ENCODE peak calls at places on chromosomes 2 and 18, in ten cellular contexts. A is Peyer's patch; N is tibial artery; Z is KBM-7; H is hypothalamus; F is stimulated activated CD8-positive, alpha-beta memory T cell treated with anti-CD3 and anti-CD28 coated beads, Interleukin-7, amount 100 ng/mL, for 48 hours; M is T-helper 2 cell; D is activated naive CD8-positive, alpha-beta T cell treated with anti-CD3 and anti-CD28 coated beads for 36 hours; S is NCI-H2081; L is HCEC 1CT. X is an unnamed sample.
A peak's percentile ranks its signal among the peaks of the same experiment; 100 is the strongest.

GRCh38 chr18:9716375-9716774 is 8.3 kb downstream of the RAB31 start:
- DNase-seq in Z (no peak), F (no peak), L (no peak), A (no peak), S (no peak), N (no peak), D (no peak), H (no peak), M (no peak), X (no peak)

GRCh38 chr2:97669448-97669847 is at the start of gene C2orf92:
- DNase-seq in A (no peak), F (no peak), S (no peak), H (no peak), Z (no peak), M (no peak), L (no peak), D (no peak), N (no peak), X (no peak)

GRCh38 chr18:13500227-13500865 is 226.0 kb downstream of the FAM210A start:
- DNase-seq in F (no peak), D (no peak), L (no peak), M (no peak), Z (peak; percentile 37), H (no peak), S (peak; percentile 57), N (peak; percentile 49), A (no peak), X (no peak)

GRCh38 chr2:210399440-210400041 is 77.0 kb downstream of the LANCL1 start:
- DNase-seq in A (no peak), L (no peak), N (no peak), S (no peak), F (no peak), Z (no peak), M (no peak), D (no peak), H (no peak), X (no peak)

GRCh38 chr18:9802774-9803697 is 82.7 kb upstream of the TXNDC2 start:
- DNase-seq in N (no peak), L (no peak), D (no peak), S (no peak), A (no peak), F (no peak), Z (no peak), M (no peak), H (no peak), X (no peak)

GRCh38 chr2:88061295-88061694 is 5.7 kb upstream of the KRCC1 start:
- DNase-seq in N (no peak), F (no peak), H (no peak), A (no peak), L (no peak), Z (no peak), M (no peak), D (no peak), S (no peak), X (no peak)

GRCh38 chr2:176453784-176454183 is 184.5 kb downstream of the MTX2 start:
- DNase-seq in L (no peak), N (no peak), S (no peak), A (no peak), M (no peak), F (no peak), Z (no peak), D (no peak), H (no peak), X (no peak)

GRCh38 chr2:218618102-218618860 is 10.6 kb downstream of the PLCD4 start:
- DNase-seq in S (no peak), N (no peak), A (no peak), F (no peak), D (no peak), H (no peak), Z (no peak), M (no peak), L (no peak), X (no peak)

GRCh38 chr18:12408247-12408869 is 629 bp downstream of the PRELID3A start:
- DNase-seq in H (no peak), N (no peak), Z (peak; percentile 49), D (no peak), A (no peak), L (peak; percentile 24), M (no peak), S (no peak), F (no peak), X (no peak)

GRCh38 chr2:31674446-31674845 is 93.7 kb upstream of the SRD5A2 start:
- DNase-seq in S (no peak), Z (no peak), D (no peak), L (no peak), H (no peak), M (no peak), F (no peak), N (no peak), A (no peak), X (no peak)

GRCh38 chr18:3706279-3707097 is 256.5 kb downstream of the TGIF1 start:
- DNase-seq in N (no peak), S (no peak), D (no peak), M (no peak), H (no peak), A (no peak), L (no peak), F (no peak), Z (no peak), X (no peak)

GRCh38 chr2:30400151-30400954 is 46.7 kb upstream of the LCLAT1 start:
- DNase-seq in H (no peak), D (no peak), Z (no peak), F (no peak), S (no peak), N (no peak), M (no peak), A (no peak), L (no peak), X (no peak)

GRCh38 chr18:74609535-74609934 is 11.9 kb downstream of the ZNF407 start:
- DNase-seq in A (no peak), H (no peak), S (no peak), F (no peak), L (peak; percentile 80), D (no peak), M (no peak), N (no peak), Z (no peak), X (no peak)

GRCh38 chr2:235709124-235709813 is 215.4 kb downstream of the AGAP1 start:
- DNase-seq in L (peak; percentile 49), Z (no peak), F (no peak), S (no peak), H (no peak), A (peak; percentile 91), D (no peak), M (no peak), N (no peak), X (no peak)

GRCh38 chr2:237878321-237879057 is 19.1 kb downstream of the RAMP1 start:
- DNase-seq in H (no peak), A (no peak), N (peak; percentile 16), F (no peak), L (no peak), Z (no peak), M (no peak), S (no peak), D (no peak), X (no peak)

GRCh38 chr2:172299741-172300140 is 127.6 kb upstream of the ITGA6 start:
- DNase-seq in F (no peak), M (no peak), Z (no peak), H (no peak), N (no peak), A (no peak), D (no peak), S (peak; percentile 55), L (peak; percentile 30), X (no peak)

GRCh38 chr2:19380532-19380931 is 22.1 kb upstream of the OSR1 start:
- DNase-seq in N (no peak), H (no peak), D (no peak), F (no peak), L (no peak), S (no peak), Z (no peak), A (no peak), M (no peak), X (no peak)

X was measured in activated CD4-positive, CD25-positive, alpha-beta regulatory T cell treated with anti-CD3 and anti-CD28 coated beads, Interleukin-2, amount 50 U/mL, for 16 hours.